ENCODE peak calls at places on chromosomes 11 and 22, in nine cellular contexts. M, Y, P, T, W, D, H, I and Q are unnamed samples.

GRCh38 chr11:129861702-129862107 is 33.7 kb downstream of the NFRKB start:
- DNase-seq in D (no peak), W (peak), Y (no peak), I (no peak), M (peak), H (no peak), T (no peak), P (no peak), Q (no peak)

GRCh38 chr11:1293619-1294015 is 15.8 kb downstream of the TOLLIP start:
- DNase-seq in T (no peak), M (no peak), H (no peak), I (no peak), D (peak), Y (no peak), P (no peak), W (no peak), Q (no peak)

GRCh38 chr11:83042966-83043711 is 28.6 kb downstream of the RAB30 start:
- DNase-seq in W (no peak), D (no peak), H (no peak), M (no peak), I (no peak), Y (no peak), T (no peak), P (no peak), Q (no peak)

GRCh38 chr11:35308157-35308556 is 111.2 kb downstream of the SLC1A2 start:
- DNase-seq in H (no peak), D (no peak), P (no peak), W (no peak), I (no peak), M (no peak), Y (no peak), T (no peak), Q (no peak)

GRCh38 chr11:8809605-8810272 is 101.2 kb upstream of the AKIP1 start:
- DNase-seq in T (no peak), Y (no peak), D (no peak), M (no peak), W (peak), H (no peak), I (no peak), P (no peak), Q (no peak)

GRCh38 chr11:6599449-6599848 is 4.0 kb downstream of the RRP8 start:
- DNase-seq in Y (no peak), T (no peak), P (no peak), D (no peak), M (no peak), I (no peak), W (no peak), H (no peak), Q (no peak)

GRCh38 chr22:20239063-20239950 is 28.8 kb downstream of the RTN4R start:
- DNase-seq in D (no peak), P (no peak), H (no peak), Y (no peak), I (peak), T (no peak), W (no peak), M (no peak), Q (no peak)

GRCh38 chr11:5043385-5043784 is 2.9 kb upstream of the OR52J3 start:
- DNase-seq in W (no peak), Y (no peak), T (no peak), P (no peak), M (no peak), D (no peak), H (no peak), I (no peak), Q (no peak)

GRCh38 chr11:272195-272930 is 5.8 kb upstream of the NLRP6 start:
- DNase-seq in M (no peak), P (no peak), Y (no peak), T (peak), D (no peak), W (no peak), H (no peak), I (no peak), Q (no peak)

GRCh38 chr22:23212061-23213030 is 32.0 kb downstream of the BCR start:
- DNase-seq in P (no peak), I (no peak), D (no peak), M (no peak), Y (no peak), W (no peak), H (no peak), T (no peak), Q (no peak)

GRCh38 chr11:117037279-117037951 is 60.8 kb downstream of the SIK3 start:
- DNase-seq in I (no peak), T (no peak), D (no peak), H (no peak), P (no peak), Y (no peak), W (no peak), M (no peak), Q (no peak)

GRCh38 chr11:20061766-20062165 is 98.5 kb downstream of the DBX1 start:
- DNase-seq in I (no peak), D (no peak), P (no peak), H (no peak), Y (no peak), M (no peak), W (no peak), T (no peak), Q (no peak)

GRCh38 chr22:27666272-27666997 is 135.1 kb downstream of the MN1 start:
- DNase-seq in W (no peak), H (no peak), D (no peak), M (no peak), T (no peak), I (no peak), Y (no peak), P (no peak), Q (no peak)